ENCODE peak calls at places on chromosomes 5 and 9, in eight cellular contexts. J, D, M, B, U, A, W and F are unnamed samples. For H3K36me3, the result is how much of the 10 kb centered on the place peaks cover.

GRCh38 chr9:89606049-89606481 is 1.3 kb downstream of the GADD45G start:
- DNase-seq in M (peak), W (peak), D (peak), A (peak), J (peak), U (peak), B (peak), F (peak)

GRCh38 chr9:3732077-3733038 is 206.6 kb upstream of the RFX3 start:
- DNase-seq in W (peak), M (no peak), A (no peak), J (peak), B (peak), U (peak), D (peak), F (peak)

GRCh38 chr9:88952976-88953375 is 38.3 kb upstream of the S1PR3 start:
- DNase-seq in J (no peak), D (no peak), U (no peak), B (no peak), A (no peak), M (no peak), W (no peak), F (no peak)

GRCh38 chr5:146667633-146668032 is 151.6 kb upstream of the GPR151 start:
- DNase-seq in B (no peak), D (peak), U (peak), M (no peak), J (peak), W (no peak), A (no peak), F (no peak)

GRCh38 chr9:134569626-134570025 is 72.0 kb upstream of the COL5A1 start:
- DNase-seq in J (no peak), M (no peak), U (peak), D (no peak), W (no peak), A (no peak), B (no peak), F (no peak)

GRCh38 chr5:93359296-93359957 is 221.6 kb downstream of the NR2F1-AS1 start:
- DNase-seq in A (no peak), W (no peak), D (peak), M (no peak), B (no peak), J (no peak), U (peak), F (no peak)

GRCh38 chr9:82586918-82587356 is 476.0 kb downstream of the RASEF start:
- DNase-seq in D (no peak), U (no peak), B (no peak), M (no peak), A (no peak), W (no peak), J (no peak), F (no peak)

GRCh38 chr5:175214152-175214551 is 229.8 kb downstream of the DRD1 start:
- DNase-seq in M (peak), A (no peak), B (no peak), U (peak), W (no peak), D (peak), J (peak), F (no peak)

GRCh38 chr9:133705576-133705975 is 32.6 kb downstream of the SARDH start:
- DNase-seq in U (no peak), W (no peak), B (peak), J (no peak), M (no peak), D (no peak), A (no peak), F (no peak)

GRCh38 chr5:95609711-95610110 is 10.2 kb upstream of the GPR150 start:
- DNase-seq in A (no peak), M (no peak), D (peak), W (no peak), B (no peak), U (no peak), J (no peak), F (no peak)

GRCh38 chr9:108322326-108323098 is 533.3 kb downstream of the ACTL7B start:
- DNase-seq in B (no peak), M (no peak), U (no peak), W (no peak), J (no peak), A (no peak), D (no peak), F (no peak)

GRCh38 chr9:134792627-134793026 is 88.0 kb upstream of the FCN2 start:
- DNase-seq in U (no peak), W (no peak), D (no peak), B (no peak), A (no peak), M (no peak), J (no peak), F (no peak)

GRCh38 chr5:181167814-181168488 is 20.6 kb downstream of the OR2V2 start:
- DNase-seq in A (no peak), D (no peak), W (no peak), B (peak), M (no peak), J (no peak), U (peak), F (peak)

GRCh38 chr5:168612996-168613395 is 33.8 kb upstream of the PANK3 start:
- DNase-seq in B (no peak), D (no peak), M (no peak), W (no peak), A (no peak), U (no peak), J (no peak), F (no peak)

GRCh38 chr9:92042260-92042659 is 73.0 kb downstream of the SPTLC1 start:
- DNase-seq in A (no peak), M (no peak), U (no peak), D (no peak), J (no peak), B (no peak), W (no peak), F (no peak)

DNA sequence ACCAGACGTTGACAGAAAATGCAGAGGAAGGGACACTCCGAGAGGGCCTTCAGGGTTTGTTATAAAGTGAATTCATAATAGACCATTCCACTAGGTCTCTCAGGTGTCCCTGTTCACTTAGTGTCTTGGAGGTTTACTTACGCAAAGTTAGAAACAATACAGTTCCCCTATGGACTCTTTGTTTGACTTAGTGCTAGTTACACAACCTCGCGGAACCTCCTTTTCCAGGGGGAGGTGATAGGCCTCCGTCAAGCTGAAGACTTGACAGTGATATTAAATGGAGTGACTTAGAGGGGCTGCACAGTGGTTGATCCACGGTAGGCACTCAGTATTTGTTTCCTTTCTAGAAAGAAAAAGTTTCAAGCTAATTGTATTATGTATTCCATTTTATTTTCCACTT is 1.3 kb downstream of the CCT5 start:
- DNase-seq in J (no peak), A (no peak), D (no peak), B (no peak), M (no peak), U (no peak), W (no peak), F (no peak)
- H3K36me3 ChIP-seq in J (under half), A (under half), D (under half), B (half or more), M (under half), U (under half), W (under half), F (under half)

DNA sequence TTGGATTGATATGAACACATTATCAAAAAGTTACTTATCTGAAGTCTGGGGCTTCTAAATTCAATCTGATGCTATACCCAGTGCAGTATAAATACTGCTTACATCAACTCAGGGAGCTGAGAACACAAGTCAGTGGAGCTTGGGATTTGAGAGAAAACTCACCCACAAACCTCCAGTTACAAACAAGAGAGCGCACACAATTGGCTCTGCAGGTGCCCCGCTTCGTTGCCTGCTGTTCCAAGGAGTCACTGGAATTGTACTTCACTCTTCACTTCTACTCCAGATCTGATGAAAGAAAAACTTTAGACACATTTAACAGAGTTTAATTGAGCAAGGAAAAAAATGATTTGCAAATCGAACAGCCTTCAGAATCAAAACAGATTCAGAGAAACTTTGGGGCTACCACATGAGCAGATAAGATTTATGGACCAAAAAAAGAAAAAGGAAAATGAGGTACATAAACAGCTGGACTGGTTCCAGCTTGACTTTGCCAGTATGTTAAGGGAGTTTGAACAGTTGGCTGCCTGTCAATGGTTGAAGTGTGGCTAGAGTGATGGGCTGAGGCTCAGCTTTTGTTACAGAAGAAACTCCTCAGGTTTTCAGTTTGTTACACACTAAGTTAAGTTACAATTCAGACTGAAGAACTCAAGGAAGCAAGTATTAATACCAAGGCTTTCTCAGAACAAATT is 156.6 kb downstream of the AOPEP start:
- DNase-seq in W (no peak), D (peak), A (no peak), U (no peak), B (no peak), M (no peak), J (no peak), F (no peak)
- TF ChIP-seq CTCF in W (no peak), D (no peak), A (no peak), U (no peak), B (no peak), M (no peak), J (no peak), F (no peak)

GRCh38 chr9:35687306-35687705 is 2.4 kb downstream of the TPM2 start:
- DNase-seq in W (no peak), U (no peak), B (no peak), A (no peak), J (no peak), M (no peak), D (no peak), F (no peak)

GRCh38 chr9:35686222-35687203 is 3.2 kb downstream of the TPM2 start:
- DNase-seq in A (no peak), M (no peak), U (no peak), B (no peak), W (no peak), D (peak), J (no peak), F (no peak)

GRCh38 chr9:35685506-35685905 is 4.2 kb downstream of the TPM2 start:
- DNase-seq in M (no peak), B (no peak), D (no peak), J (no peak), U (no peak), W (no peak), A (no peak), F (no peak)

GRCh38 chr9:35683323-35683722 is 6.4 kb downstream of the TPM2 start:
- DNase-seq in W (no peak), D (no peak), U (no peak), J (no peak), B (no peak), A (peak), M (peak), F (no peak)

GRCh38 chr9:35684921-35685320 is 4.8 kb downstream of the TPM2 start:
- DNase-seq in A (peak), D (no peak), U (no peak), B (no peak), M (no peak), J (no peak), W (no peak), F (no peak)
- H3K36me3 ChIP-seq in A (under half), D (under half), U (under half), B (under half), M (half or more), J (under half), W (under half), F (under half)

GRCh38 chr5:43661102-43661501 is 58.1 kb downstream of the NNT start:
- DNase-seq in W (no peak), A (no peak), D (peak), U (peak), M (no peak), J (no peak), B (peak), F (peak)
- TF ChIP-seq CTCF in W (peak), A (no peak), D (peak), U (peak), M (peak), J (peak), B (no peak), F (peak)

DNA sequence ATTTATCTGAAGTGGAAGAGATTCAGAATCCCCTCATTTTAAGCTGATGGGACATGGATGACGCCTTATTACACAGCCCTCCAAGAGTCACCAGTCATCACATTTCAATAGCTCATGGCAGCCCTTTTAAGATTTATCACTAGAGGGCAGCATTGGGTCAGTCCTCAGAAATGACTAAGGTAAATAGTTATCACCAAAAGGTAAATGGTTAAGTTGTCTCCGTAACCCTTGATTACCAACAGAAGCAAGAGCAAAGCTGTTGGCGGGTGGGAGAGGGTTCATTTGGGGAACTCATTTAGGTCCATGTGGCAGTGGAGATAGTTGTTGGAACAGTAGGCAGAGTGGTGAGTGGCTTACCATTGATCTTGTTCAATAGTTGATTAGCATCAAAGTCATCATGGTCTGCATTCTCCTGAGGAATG is 12.0 kb upstream of the C9 start:
- DNase-seq in U (peak), M (no peak), A (no peak), W (peak), J (no peak), D (peak), B (peak), F (peak)
- H3K36me3 ChIP-seq in U (under half), M (under half), A (half or more), W (under half), J (under half), D (under half), B (under half), F (under half)

GRCh38 chr9:127535396-127535795 is 76.7 kb upstream of the STXBP1 start:
- DNase-seq in U (no peak), M (no peak), A (no peak), W (no peak), B (no peak), D (no peak), J (no peak), F (no peak)

GRCh38 chr9:127534931-127535330 is 77.1 kb upstream of the STXBP1 start:
- DNase-seq in U (no peak), A (no peak), J (no peak), M (no peak), W (no peak), D (no peak), B (no peak), F (no peak)

GRCh38 chr9:127536499-127536898 is 75.6 kb upstream of the STXBP1 start:
- DNase-seq in A (no peak), W (no peak), M (no peak), B (no peak), D (no peak), J (no peak), U (no peak), F (no peak)

GRCh38 chr9:127535834-127536233 is 76.2 kb upstream of the STXBP1 start:
- DNase-seq in B (no peak), U (no peak), D (no peak), A (no peak), M (no peak), J (no peak), W (no peak), F (no peak)

DNA sequence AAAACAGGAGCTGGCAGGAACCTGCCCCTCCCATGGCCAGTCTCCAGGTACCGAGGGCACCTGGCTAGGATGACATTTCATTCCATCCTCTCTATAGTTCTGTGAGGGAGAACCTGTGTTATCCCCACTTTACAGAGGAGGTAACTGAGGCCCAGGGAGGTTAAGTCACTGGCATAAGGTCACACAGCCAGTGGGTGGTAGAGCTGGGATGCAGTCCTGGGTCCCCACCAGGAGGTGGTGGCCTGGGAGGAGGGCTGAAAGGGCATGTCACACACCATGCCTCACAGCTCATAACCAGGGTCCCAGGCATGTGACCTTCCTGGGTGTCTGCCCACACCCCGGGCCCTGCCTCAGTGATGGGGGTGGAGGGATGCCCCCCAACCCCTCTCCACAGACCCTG is 77.8 kb upstream of the STXBP1 start:
- DNase-seq in U (no peak), D (no peak), M (no peak), W (no peak), B (no peak), J (no peak), A (no peak), F (no peak)
- TF ChIP-seq CTCF in U (no peak), D (no peak), M (no peak), W (no peak), B (no peak), J (no peak), A (no peak), F (no peak)

GRCh38 chr5:134392301-134392700 is 19.4 kb downstream of the CDKN2AIPNL start:
- DNase-seq in W (no peak), B (no peak), J (no peak), M (no peak), U (no peak), D (peak), A (no peak), F (no peak)

GRCh38 chr5:134394932-134395331 is 16.7 kb downstream of the CDKN2AIPNL start:
- DNase-seq in J (no peak), W (no peak), M (no peak), U (no peak), B (no peak), D (no peak), A (no peak), F (no peak)

GRCh38 chr5:134397196-134397595 is 14.5 kb downstream of the CDKN2AIPNL start:
- DNase-seq in J (no peak), W (no peak), M (no peak), D (no peak), B (no peak), U (no peak), A (no peak), F (no peak)

GRCh38 chr5:134398609-134399155 is 13.0 kb downstream of the CDKN2AIPNL start:
- DNase-seq in J (no peak), A (no peak), W (no peak), U (no peak), D (no peak), M (no peak), B (no peak), F (no peak)

GRCh38 chr5:134396274-134396673 is 15.4 kb downstream of the CDKN2AIPNL start:
- DNase-seq in U (peak), J (no peak), A (no peak), B (no peak), M (no peak), W (no peak), D (no peak), F (no peak)
- H3K36me3 ChIP-seq in U (under half), J (under half), A (half or more), B (half or more), M (under half), W (under half), D (under half), F (half or more)